ENCODE peak calls at places on chromosome 11, in five cellular contexts. M is HL-60; P is GM06990; I is CD8-positive, alpha-beta T cell; J is IMR-90. K is an unnamed sample.

GRCh38 chr11:6681949-6682348 is 1.2 kb downstream of the MRPL17 start:
- DNase-seq in M (peak), P (no peak), I (no peak), J (peak), K (no peak)

GRCh38 chr11:85752890-85753581 is 57.9 kb downstream of the SYTL2 start:
- DNase-seq in M (peak), P (no peak), I (peak), J (no peak), K (no peak)

GRCh38 chr11:107791343-107792048 is 67.1 kb downstream of the SLC35F2 start:
- DNase-seq in M (no peak), P (no peak), I (no peak), J (no peak), K (no peak)

GRCh38 chr11:119680899-119681370 is 48.1 kb downstream of the NECTIN1 start:
- DNase-seq in M (peak), P (no peak), I (no peak), J (peak), K (no peak)

GRCh38 chr11:58024601-58025091 is 965 bp downstream of the OR9Q1 start:
- DNase-seq in M (no peak), P (no peak), I (no peak), J (peak), K (no peak)

GRCh38 chr11:112012877-112013276 is 12.3 kb upstream of the DLAT start:
- DNase-seq in M (no peak), P (no peak), I (no peak), J (peak), K (no peak)

GRCh38 chr11:11789735-11790369 is 51.9 kb upstream of the USP47 start:
- DNase-seq in M (peak), P (no peak), I (no peak), J (peak), K (no peak)

GRCh38 chr11:29438815-29439214 is 578.0 kb downstream of the KCNA4 start:
- DNase-seq in M (no peak), P (no peak), I (no peak), J (no peak), K (no peak)

GRCh38 chr11:100397401-100397800 is 289.7 kb upstream of the ARHGAP42 start:
- DNase-seq in M (no peak), P (no peak), I (no peak), J (no peak), K (no peak)

GRCh38 chr11:2442554-2442953 is 1.8 kb downstream of the TRPM5 start:
- DNase-seq in M (no peak), P (no peak), I (no peak), J (no peak), K (no peak)

GRCh38 chr11:102776454-102776853 is 4.0 kb downstream of the MMP10 start:
- DNase-seq in M (no peak), P (no peak), I (no peak), J (no peak), K (no peak)

GRCh38 chr11:70601861-70602575 is 203.7 kb downstream of the CTTN start:
- DNase-seq in M (no peak), P (no peak), I (no peak), J (no peak), K (no peak)

GRCh38 chr11:28581286-28582242 is 473.4 kb downstream of the METTL15 start:
- DNase-seq in M (no peak), P (no peak), I (no peak), J (peak), K (no peak)

GRCh38 chr11:59178401-59178800 is 6.5 kb downstream of the DTX4 start:
- DNase-seq in M (no peak), P (no peak), I (no peak), J (no peak), K (no peak)

GRCh38 chr11:133650082-133650481 is 117.8 kb upstream of the OPCML start:
- DNase-seq in M (no peak), P (no peak), I (no peak), J (no peak), K (no peak)

GRCh38 chr11:69965821-69966582 is 112.1 kb upstream of the ANO1 start:
- DNase-seq in M (no peak), P (no peak), I (no peak), J (no peak), K (no peak)

GRCh38 chr11:114291381-114291780 is 4.8 kb upstream of the NNMT start:
- DNase-seq in M (no peak), P (no peak), I (no peak), J (peak), K (no peak)

GRCh38 chr11:73315288-73316020 is 7.4 kb downstream of the ARHGEF17 start:
- DNase-seq in M (no peak), P (no peak), I (no peak), J (no peak), K (no peak)

GRCh38 chr11:47408598-47409439 is 429 bp downstream of the SLC39A13 start:
- DNase-seq in M (no peak), P (no peak), I (no peak), J (peak), K (no peak)

GRCh38 chr11:112310867-112311266 is 50.2 kb upstream of the PLET1 start:
- DNase-seq in M (no peak), P (no peak), I (no peak), J (no peak), K (no peak)

GRCh38 chr11:62544521-62545436 is 1.8 kb downstream of the AHNAK start:
- DNase-seq in M (peak), P (no peak), I (peak), J (no peak), K (no peak)

GRCh38 chr11:19711911-19712280 is 741 bp upstream of the NAV2 start:
- DNase-seq in M (no peak), P (no peak), I (no peak), J (no peak), K (no peak)

GRCh38 chr11:128624269-128625170 is 37.2 kb upstream of the ETS1 start:
- DNase-seq in M (peak), P (peak), I (peak), J (no peak), K (peak)

GRCh38 chr11:61863548-61864081 is 27.7 kb downstream of the FADS3 start:
- DNase-seq in M (no peak), P (no peak), I (no peak), J (no peak), K (no peak)

GRCh38 chr11:112770487-112770886 is 190.7 kb upstream of the NCAM1 start:
- DNase-seq in M (no peak), P (no peak), I (no peak), J (no peak), K (no peak)

DNA sequence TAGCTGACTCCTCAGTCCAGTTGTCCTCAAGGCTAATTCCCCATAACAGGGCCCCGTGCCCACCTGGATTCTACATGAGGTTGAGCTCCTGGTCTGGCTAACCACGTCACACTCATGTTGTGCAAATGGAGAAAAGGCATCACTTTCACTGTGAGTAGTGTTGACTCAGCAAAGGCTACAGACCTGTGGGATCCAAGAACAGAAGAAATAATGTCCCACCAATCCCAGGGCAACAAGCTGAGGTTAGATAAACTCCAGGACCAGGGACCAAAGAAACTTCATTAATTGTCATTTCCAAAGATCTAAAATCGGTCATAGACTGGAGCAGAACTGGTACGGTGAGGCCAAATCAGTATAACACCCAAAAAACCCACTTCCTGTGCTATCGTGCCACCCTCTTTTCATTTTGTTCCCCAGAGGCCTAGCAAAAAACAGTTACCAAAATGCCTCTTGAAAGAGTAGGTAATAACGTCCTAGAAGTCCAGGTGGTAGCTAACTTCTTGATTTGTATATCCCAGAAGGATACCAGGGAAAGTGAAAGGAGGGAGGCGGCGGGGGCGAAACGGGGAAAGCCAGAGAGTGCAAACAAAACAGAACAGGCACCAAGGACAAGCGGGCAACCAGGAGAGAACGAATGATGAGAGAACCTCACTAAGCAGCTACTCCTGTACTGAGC is 1.4 kb downstream of the PCSK7 start:
- DNase-seq in M (no peak), P (peak), I (peak), J (peak), K (peak)
- H3K4me3 ChIP-seq in M (peak), P (peak), I (peak), J (no peak), K (peak)

DNA sequence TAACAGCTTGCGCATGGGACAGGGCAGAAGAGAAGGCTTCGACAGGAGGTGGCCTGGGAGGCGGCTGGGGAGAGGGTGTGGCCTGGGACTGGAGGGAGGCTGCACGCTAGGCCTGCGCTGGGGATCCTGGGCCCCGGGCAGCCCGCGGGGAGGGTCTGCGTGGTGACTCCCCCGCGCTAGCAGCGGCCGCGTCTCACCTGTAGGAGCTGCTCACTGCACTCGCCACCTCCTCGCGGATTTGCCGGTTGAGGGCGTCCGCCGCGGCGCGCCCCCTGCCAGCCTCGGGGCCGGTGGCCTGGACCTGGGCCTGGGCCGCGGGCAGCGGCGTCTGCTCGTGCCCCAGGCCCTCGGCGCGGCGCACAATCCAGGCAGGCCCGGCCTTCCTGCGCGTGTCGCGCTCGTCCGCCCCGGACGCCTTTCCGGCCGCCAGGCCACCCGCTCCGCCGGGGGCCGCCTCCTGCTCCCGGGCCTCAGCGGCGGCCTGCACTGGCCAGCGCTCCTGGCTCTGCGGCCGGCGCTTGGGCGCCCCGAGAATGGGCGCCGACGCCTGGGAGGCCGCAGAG is 1.5 kb downstream of the MAP6 start:
- DNase-seq in M (no peak), P (no peak), I (no peak), J (no peak), K (no peak)
- TF ChIP-seq CTCF in M (no peak), P (peak), I (no peak), J (no peak), K (no peak)

GRCh38 chr11:32435511-32435946 is at the start of gene WT1:
- DNase-seq in M (peak), P (no peak), I (no peak), J (no peak), K (no peak)
- H3K4me3 ChIP-seq in M (peak), P (no peak), I (no peak), J (no peak), K (no peak)

DNA sequence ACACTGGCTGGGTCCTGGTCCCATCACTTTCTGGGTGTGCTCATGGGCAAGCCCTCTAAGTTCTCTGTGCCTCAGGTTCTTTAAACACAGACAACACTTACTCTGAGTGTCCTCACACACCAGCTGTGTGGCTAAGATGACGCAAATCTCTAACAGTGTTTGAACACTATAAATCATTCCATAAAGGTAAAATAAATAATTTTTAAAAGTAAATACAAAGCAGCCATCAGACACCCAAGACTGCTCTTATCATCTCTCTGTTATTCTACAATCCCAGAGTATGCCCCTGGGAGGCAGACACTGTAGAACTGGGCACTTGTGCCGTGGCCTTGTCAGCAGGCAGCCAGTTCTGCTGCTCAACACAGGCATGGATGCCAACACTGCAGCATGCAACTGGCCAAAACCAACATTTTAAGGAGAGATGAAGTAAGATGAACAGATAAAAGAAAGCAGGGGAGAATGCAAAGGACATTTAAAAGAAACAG is 56.8 kb downstream of the RPL27A start:
- DNase-seq in M (no peak), P (no peak), I (no peak), J (no peak), K (no peak)
- TF ChIP-seq CTCF in M (no peak), P (no peak), I (no peak), J (no peak), K (no peak)

DNA sequence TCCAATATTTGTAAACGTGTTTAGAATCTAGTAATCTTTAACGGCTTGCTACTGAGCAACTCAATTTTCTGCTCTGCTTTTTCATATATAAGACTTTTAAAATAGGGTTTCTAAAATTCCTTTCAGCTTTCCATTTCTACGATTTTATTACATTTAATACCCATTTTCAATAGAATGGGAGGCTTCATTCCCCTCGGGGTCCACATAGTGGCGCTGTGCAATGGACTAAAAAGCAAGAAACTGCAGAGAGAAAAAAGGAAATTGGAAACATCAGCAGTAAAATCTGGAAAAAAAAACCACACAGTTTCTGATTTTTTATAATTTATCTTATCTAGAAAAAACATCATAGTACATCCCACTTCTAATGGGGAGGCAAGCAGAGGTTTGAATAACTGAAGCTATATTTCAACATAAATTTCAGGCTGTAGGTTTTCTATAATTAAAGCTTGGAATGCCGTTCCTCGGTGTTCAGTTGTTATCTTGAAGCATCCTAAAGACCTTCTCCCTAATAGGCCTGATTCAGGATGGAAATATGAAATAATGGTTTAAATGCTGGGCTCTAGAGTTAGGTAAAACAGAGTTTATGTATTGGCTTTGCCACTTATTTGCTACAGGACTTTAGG is 18.7 kb upstream of the JHY start:
- DNase-seq in M (peak), P (no peak), I (peak), J (peak), K (no peak)
- H3K4me3 ChIP-seq in M (peak), P (no peak), I (no peak), J (no peak), K (no peak)

DNA sequence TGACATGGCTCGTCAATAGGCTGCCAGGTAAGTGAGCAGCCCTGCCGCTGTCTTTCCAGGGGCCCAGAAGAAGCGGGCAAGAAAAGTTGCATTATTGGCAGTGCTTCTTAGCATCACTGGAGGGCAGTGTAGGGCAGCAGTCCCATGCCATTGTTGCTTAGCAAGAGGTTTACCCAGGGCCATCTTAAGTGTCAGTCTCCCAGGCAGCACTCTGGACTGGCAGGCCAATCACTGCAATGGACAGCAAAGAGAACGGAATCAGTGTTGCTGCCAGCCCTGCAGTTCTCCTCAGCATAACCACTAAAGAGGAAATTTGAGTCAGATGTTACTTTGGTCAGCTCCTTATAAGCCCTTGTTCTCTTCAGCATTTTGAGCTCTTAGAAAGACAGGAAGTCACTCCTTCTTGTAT is 13.4 kb upstream of the GRK2 start:
- DNase-seq in M (peak), P (no peak), I (no peak), J (peak), K (no peak)
- TF ChIP-seq CTCF in M (peak), P (peak), I (peak), J (peak), K (peak)